ENCODE peak calls at places on chromosomes 6 and 20, in six cellular contexts. D is H54; B is stimulated activated CD4-positive, alpha-beta T cell treated with anti-CD3 and anti-CD28 coated beads, Interleukin-15, amount 100 ng/mL, for 1 hour; C is NCI-H524 treated with DMSO at 0.1 percent for 48 hours; W is COLO829; F is activated naive CD8-positive, alpha-beta T cell treated with anti-CD3 and anti-CD28 coated beads for 36 hours. S is an unnamed sample.

GRCh38 chr20:991850-992249 is 10.3 kb downstream of the RSPO4 start:
- DNase-seq in D (no peak), B (no peak), C (no peak), W (no peak), F (peak; percentile 31), S (no peak)

GRCh38 chr6:63816979-63817436 is 181.4 kb downstream of the PHF3 start:
- DNase-seq in D (no peak), B (no peak), C (no peak), W (peak; percentile 75), F (no peak), S (no peak)

GRCh38 chr6:14984454-14984853 is 261.4 kb upstream of the JARID2 start:
- DNase-seq in D (no peak), B (no peak), C (peak; percentile 63), W (peak; percentile 85), F (no peak), S (peak; percentile 83)

GRCh38 chr6:47701374-47701773 is 3.0 kb downstream of the ADGRF4 start:
- DNase-seq in D (no peak), B (no peak), C (no peak), W (no peak), F (no peak), S (no peak)

GRCh38 chr6:56643379-56644089 is 845 bp upstream of the DST start:
- DNase-seq in D (no peak), B (no peak), C (no peak), W (no peak), F (no peak), S (no peak)

GRCh38 chr6:168145747-168146596 is 67.0 kb upstream of the FRMD1 start:
- DNase-seq in D (no peak), B (no peak), C (no peak), W (no peak), F (no peak), S (no peak)

GRCh38 chr6:123803862-123804681 is at the start of gene NKAIN2:
- DNase-seq in D (no peak), B (no peak), C (no peak), W (no peak), F (peak; percentile 9), S (peak; percentile 76)

GRCh38 chr6:108068618-108069017 is 5.9 kb downstream of the OSTM1 start:
- DNase-seq in D (no peak), B (no peak), C (no peak), W (no peak), F (peak; percentile 11), S (no peak)

GRCh38 chr6:1589208-1589607 is 20.5 kb upstream of the FOXC1 start:
- DNase-seq in D (no peak), B (no peak), C (no peak), W (no peak), F (no peak), S (no peak)

GRCh38 chr6:114576330-114576729 is 233.5 kb upstream of the HS3ST5 start:
- DNase-seq in D (no peak), B (no peak), C (no peak), W (no peak), F (no peak), S (no peak)